ENCODE peak calls at places on chromosomes 1 and 21, in nine cellular contexts. S, E, J, C, P, Z, Y, D and N are unnamed samples.

GRCh38 chr1:168476588-168477379 is 67.0 kb downstream of the XCL2 start:
- DNase-seq in S (no peak), E (no peak), J (no peak), C (no peak), P (no peak), Z (no peak), Y (no peak), D (no peak), N (no peak)

GRCh38 chr21:45105906-45106485 is 31.6 kb downstream of the ADARB1 start:
- DNase-seq in S (no peak), E (no peak), J (no peak), C (no peak), P (no peak), Z (no peak), Y (no peak), D (no peak), N (no peak)

GRCh38 chr1:153353226-153353947 is 4.3 kb upstream of the S100A9 start:
- DNase-seq in S (no peak), E (no peak), J (no peak), C (no peak), P (no peak), Z (no peak), Y (no peak), D (no peak), N (peak)

GRCh38 chr21:42164064-42164789 is 54.7 kb upstream of the ABCG1 start:
- DNase-seq in S (peak), E (peak), J (no peak), C (no peak), P (peak), Z (peak), Y (no peak), D (peak), N (peak)

GRCh38 chr1:230186003-230186863 is 119.2 kb downstream of the GALNT2 start:
- DNase-seq in S (peak), E (no peak), J (peak), C (peak), P (no peak), Z (no peak), Y (no peak), D (no peak), N (peak)

GRCh38 chr1:55559802-55560201 is 344.6 kb upstream of the USP24 start:
- DNase-seq in S (no peak), E (no peak), J (no peak), C (no peak), P (no peak), Z (no peak), Y (no peak), D (no peak), N (no peak)

GRCh38 chr1:147651466-147651865 is 18.9 kb downstream of the ACP6 start:
- DNase-seq in S (no peak), E (no peak), J (no peak), C (no peak), P (no peak), Z (no peak), Y (no peak), D (no peak), N (no peak)

GRCh38 chr21:41623945-41624344 is 116.0 kb upstream of the TMPRSS2 start:
- DNase-seq in S (no peak), E (no peak), J (no peak), C (no peak), P (no peak), Z (no peak), Y (no peak), D (no peak), N (no peak)

GRCh38 chr1:166017395-166017794 is 149.4 kb downstream of the FAM78B start:
- DNase-seq in S (no peak), E (no peak), J (no peak), C (peak), P (no peak), Z (no peak), Y (no peak), D (no peak), N (no peak)

GRCh38 chr1:242523282-242523967 is 1.1 kb downstream of the PLD5 start:
- DNase-seq in S (no peak), E (no peak), J (no peak), C (no peak), P (peak), Z (no peak), Y (no peak), D (no peak), N (no peak)